ENCODE peak calls at places on chromosomes 3 and 15, in seven cellular contexts. E is WTC11, G is progenitor cell of endocrine pancreas, R is mesothelial cell of epicardium, Y is IMR-90, K is sigmoid colon, L is ascending aorta. M is an unnamed sample.

GRCh38 chr15:65383991-65384390 is 6.2 kb upstream of the IGDCC3 start:
- DNase-seq in E (no peak), G (no peak), R (no peak), Y (no peak), K (no peak), L (no peak), M (no peak)

GRCh38 chr3:186786810-186787375 is 3.5 kb downstream of the EIF4A2 start:
- DNase-seq in E (no peak), G (no peak), R (no peak), Y (no peak), K (no peak), L (no peak), M (no peak)

GRCh38 chr3:96012941-96013340 is 801.5 kb upstream of the EPHA6 start:
- DNase-seq in E (no peak), G (no peak), R (no peak), Y (no peak), K (no peak), L (no peak), M (no peak)

GRCh38 chr3:152302521-152303021 is 33.8 kb downstream of the MBNL1 start:
- DNase-seq in E (no peak), G (no peak), R (no peak), Y (peak; percentile 90), K (peak; percentile 85), L (no peak), M (no peak)

GRCh38 chr15:66956672-66957540 is 108.5 kb upstream of the SMAD3 start:
- DNase-seq in E (no peak), G (no peak), R (no peak), Y (no peak), K (no peak), L (no peak), M (no peak)

GRCh38 chr3:56042326-56042951 is 425.8 kb downstream of the ERC2 start:
- DNase-seq in E (no peak), G (no peak), R (no peak), Y (peak; percentile 61), K (no peak), L (no peak), M (no peak)

GRCh38 chr3:14496351-14496750 is 43.8 kb downstream of the GRIP2 start:
- DNase-seq in E (no peak), G (no peak), R (no peak), Y (no peak), K (no peak), L (no peak), M (no peak)

GRCh38 chr3:44429459-44429858 is 48.0 kb downstream of the ZNF445 start:
- DNase-seq in E (no peak), G (no peak), R (no peak), Y (no peak), K (no peak), L (no peak), M (no peak)

GRCh38 chr3:57556459-57557087 is 499 bp downstream of the PDE12 start:
- DNase-seq in E (no peak), G (peak; percentile 15), R (peak; percentile 55), Y (no peak), K (peak; percentile 71), L (no peak), M (no peak)

GRCh38 chr3:143349455-143349854 is 229.9 kb downstream of the CHST2 start:
- DNase-seq in E (no peak), G (no peak), R (no peak), Y (no peak), K (no peak), L (no peak), M (no peak)

DNA sequence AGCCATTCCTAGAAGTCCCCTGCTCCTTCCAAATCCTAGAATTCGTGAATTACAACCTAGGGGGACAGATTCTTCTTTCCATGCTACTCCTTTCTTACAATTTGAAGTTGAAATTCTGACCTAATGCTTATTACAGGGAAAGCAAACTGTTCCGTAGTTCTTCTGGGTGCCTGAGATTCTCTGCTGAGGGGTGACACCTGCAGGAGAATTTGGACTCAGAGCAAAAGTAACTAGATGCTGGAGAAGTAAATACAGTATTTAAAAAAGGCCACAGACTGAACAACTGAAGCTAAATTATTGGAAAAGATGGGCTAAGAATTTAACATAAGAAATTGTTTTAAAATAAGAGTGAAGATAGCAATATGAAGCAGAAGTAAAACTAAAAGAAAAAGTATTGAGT is 37.9 kb downstream of the ACAD9 start:
- DNase-seq in E (no peak), G (no peak), R (no peak), Y (no peak), K (no peak), L (no peak), M (no peak)
- TF ChIP-seq CTCF in E (no peak), G (no peak), R (no peak), Y (no peak), K (no peak), L (no peak), M (no peak)

GRCh38 chr3:68234118-68234780 is 579.8 kb upstream of the SUCLG2 start:
- DNase-seq in E (no peak), G (no peak), R (no peak), Y (no peak), K (no peak), L (no peak), M (no peak)

DNA sequence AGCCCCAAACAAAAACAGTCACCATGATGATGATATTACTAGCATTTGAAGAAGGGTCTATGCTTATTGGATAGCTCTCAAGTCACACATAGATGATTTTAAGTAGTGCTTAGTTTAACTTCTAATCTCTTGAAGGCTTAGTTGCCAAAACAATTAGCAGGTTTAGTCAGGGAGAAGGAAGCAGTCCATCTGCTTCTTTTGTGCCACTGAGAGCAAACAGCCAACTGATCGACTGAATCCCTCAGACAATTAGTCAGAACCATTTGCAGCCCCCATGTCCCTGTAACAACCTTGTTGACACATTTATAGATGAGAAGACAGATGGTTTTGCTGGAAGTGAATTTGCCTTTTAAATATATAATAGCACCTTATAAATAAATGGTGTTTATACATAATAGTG is 585.1 kb upstream of the SUCLG2 start:
- DNase-seq in E (no peak), G (no peak), R (no peak), Y (no peak), K (no peak), L (no peak), M (no peak)
- TF ChIP-seq CTCF in E (no peak), G (no peak), R (no peak), Y (no peak), K (no peak), L (no peak), M (no peak)

DNA sequence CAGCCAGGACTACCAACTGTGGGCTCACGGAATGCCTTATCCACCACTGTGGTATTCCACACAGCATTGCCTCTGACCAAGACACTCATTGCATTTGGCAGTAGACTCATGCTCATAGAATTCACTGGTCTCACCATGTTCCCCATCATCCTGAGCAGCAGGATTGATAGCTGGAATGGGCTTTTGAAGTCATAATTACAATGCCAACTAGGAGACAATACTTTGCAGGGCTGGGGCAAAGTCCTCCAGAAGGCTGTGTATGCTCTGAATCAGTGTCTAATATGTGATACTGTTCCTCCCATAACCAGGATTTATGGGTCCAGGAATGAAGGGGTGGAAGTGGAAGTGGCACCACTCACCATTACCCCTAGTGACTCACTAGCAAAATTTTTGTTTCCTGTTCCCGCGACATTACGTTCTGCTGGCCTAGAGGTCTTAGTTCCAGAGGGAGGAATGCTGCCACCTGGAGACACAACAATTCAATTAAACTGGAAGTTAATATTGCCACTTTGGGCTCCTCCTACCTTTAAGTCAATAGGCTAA is 58.6 kb upstream of the CCDC80 start:
- DNase-seq in E (no peak), G (no peak), R (no peak), Y (peak; percentile 73), K (no peak), L (no peak), M (no peak)
- TF ChIP-seq CTCF in E (no peak), G (no peak), R (no peak), Y (peak; percentile 25), K (no peak), L (no peak), M (no peak)

DNA sequence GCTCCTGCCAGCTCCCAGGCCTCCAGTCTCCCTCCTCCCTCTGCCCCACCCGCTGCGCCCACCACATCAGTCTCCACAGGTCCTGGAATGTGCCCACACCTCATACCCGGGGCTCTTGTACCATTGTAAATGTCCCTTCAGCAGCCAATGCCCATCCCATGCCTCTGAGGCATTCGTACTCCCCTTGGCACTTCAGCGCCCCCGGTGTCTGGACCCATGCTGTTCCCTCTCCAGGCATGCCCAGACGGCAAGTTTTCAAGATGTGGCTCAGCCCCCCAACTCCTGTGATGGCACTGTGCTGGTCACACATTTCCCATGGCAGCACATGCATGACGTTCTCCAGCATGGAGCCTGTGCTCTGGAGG is 13.3 kb downstream of the PLXND1 start:
- DNase-seq in E (no peak), G (no peak), R (no peak), Y (no peak), K (no peak), L (no peak), M (no peak)
- TF ChIP-seq CTCF in E (no peak), G (no peak), R (no peak), Y (no peak), K (no peak), L (no peak), M (no peak)

GRCh38 chr3:11556851-11557644 is 86.7 kb downstream of the VGLL4 start:
- DNase-seq in E (no peak), G (no peak), R (no peak), Y (peak; percentile 88), K (peak; percentile 83), L (no peak), M (no peak)

GRCh38 chr3:11558461-11558903 is 85.2 kb downstream of the VGLL4 start:
- DNase-seq in E (no peak), G (no peak), R (no peak), Y (no peak), K (no peak), L (no peak), M (no peak)

GRCh38 chr3:11556234-11556633 is 87.5 kb downstream of the VGLL4 start:
- DNase-seq in E (no peak), G (no peak), R (no peak), Y (no peak), K (no peak), L (no peak), M (no peak)

GRCh38 chr3:11558918-11559815 is 84.5 kb downstream of the VGLL4 start:
- DNase-seq in E (no peak), G (no peak), R (no peak), Y (no peak), K (no peak), L (no peak), M (no peak)

GRCh38 chr3:11558002-11558401 is 85.7 kb downstream of the VGLL4 start:
- DNase-seq in E (no peak), G (no peak), R (no peak), Y (peak; percentile 90), K (no peak), L (no peak), M (no peak)
- TF ChIP-seq CTCF in E (no peak), G (no peak), R (no peak), Y (no peak), K (no peak), L (no peak), M (no peak)

GRCh38 chr3:190322604-190323240 is 476 bp upstream of the CLDN1 start:
- DNase-seq in E (no peak), G (no peak), R (no peak), Y (no peak), K (no peak), L (no peak), M (no peak)
- TF ChIP-seq CTCF in E (no peak), G (no peak), R (peak; percentile 24), Y (no peak), K (no peak), L (no peak), M (no peak)

M was measured in omental fat pad.